ENCODE peak calls at places on chromosomes 13 and 19, in eight cellular contexts. V, X, J, B, H, Z, E and D are unnamed samples.

GRCh38 chr19:49114630-49115363 is 627 bp downstream of the LIN7B start:
- DNase-seq in V (peak; percentile 81), X (peak; percentile 51), J (no peak), B (no peak), H (peak; percentile 86), Z (no peak), E (peak; percentile 33), D (peak; percentile 53)

GRCh38 chr13:96238861-96239260 is 149.0 kb downstream of the HS6ST3 start:
- DNase-seq in V (peak; percentile 53), X (no peak), J (no peak), B (no peak), H (no peak), Z (no peak), E (no peak), D (no peak)

GRCh38 chr19:30870861-30871260 is 478.4 kb downstream of the TSHZ3 start:
- DNase-seq in V (peak; percentile 3), X (no peak), J (no peak), B (no peak), H (no peak), Z (no peak), E (no peak), D (no peak)

GRCh38 chr13:40031031-40031430 is 375.6 kb downstream of the COG6 start:
- DNase-seq in V (peak; percentile 67), X (peak; percentile 10), J (peak; percentile 47), B (no peak), H (no peak), Z (no peak), E (no peak), D (peak; percentile 23)

GRCh38 chr19:33683881-33684549 is 62.3 kb downstream of the CHST8 start:
- DNase-seq in V (peak; percentile 89), X (no peak), J (no peak), B (no peak), H (peak; percentile 39), Z (no peak), E (no peak), D (peak; percentile 43)

GRCh38 chr13:99962242-99962641 is 9.3 kb downstream of the ZIC5 start:
- DNase-seq in V (no peak), X (no peak), J (no peak), B (no peak), H (no peak), Z (no peak), E (no peak), D (no peak)

GRCh38 chr13:87376081-87376480 is 295.1 kb upstream of the SLITRK5 start:
- DNase-seq in V (peak; percentile 18), X (no peak), J (no peak), B (no peak), H (no peak), Z (no peak), E (no peak), D (no peak)

GRCh38 chr13:112943309-112944125 is 25.5 kb upstream of the MCF2L start:
- DNase-seq in V (peak; percentile 69), X (no peak), J (no peak), B (no peak), H (peak; percentile 72), Z (no peak), E (no peak), D (peak; percentile 54)

GRCh38 chr19:11693505-11694499 is 44.9 kb downstream of the ZNF823 start:
- DNase-seq in V (peak; percentile 33), X (peak; percentile 87), J (peak; percentile 49), B (no peak), H (no peak), Z (peak; percentile 69), E (no peak), D (peak; percentile 55)

GRCh38 chr19:50546527-50547221 is 21.6 kb downstream of the LRRC4B start:
- DNase-seq in V (no peak), X (no peak), J (no peak), B (no peak), H (no peak), Z (no peak), E (no peak), D (no peak)

GRCh38 chr13:26964278-26965057 is 203.9 kb upstream of the GPR12 start:
- DNase-seq in V (peak; percentile 17), X (no peak), J (no peak), B (no peak), H (no peak), Z (no peak), E (no peak), D (peak; percentile 84)

GRCh38 chr13:104057851-104058250 is 991.6 kb upstream of the SLC10A2 start:
- DNase-seq in V (no peak), X (no peak), J (no peak), B (no peak), H (no peak), Z (no peak), E (no peak), D (no peak)

GRCh38 chr19:33767898-33768413 is 28.7 kb upstream of the KCTD15 start:
- DNase-seq in V (peak; percentile 66), X (no peak), J (no peak), B (no peak), H (no peak), Z (no peak), E (no peak), D (no peak)

GRCh38 chr19:55305491-55305890 is 19.6 kb downstream of the TMEM150B start:
- DNase-seq in V (no peak), X (no peak), J (no peak), B (no peak), H (no peak), Z (no peak), E (peak; percentile 48), D (peak; percentile 38)